ENCODE peak calls at places on chromosomes 12 and 14, in seven cellular contexts. Y is A549, N is suprapubic skin, K is ovary, H is sigmoid colon, F is HepG2, L is GM12878. X is an unnamed sample.

GRCh38 chr12:105332925-105333324 is 2.4 kb downstream of the C12orf75 start:
- DNase-seq in K (no peak), F (no peak), N (no peak), H (no peak), Y (no peak), L (no peak), X (no peak)

GRCh38 chr12:96033549-96034389 is 1.6 kb downstream of the LTA4H start:
- DNase-seq in Y (no peak), K (no peak), H (no peak), L (no peak), N (no peak), F (no peak), X (no peak)

GRCh38 chr12:123533672-123534643 is at the start of gene RILPL1:
- DNase-seq in N (peak), L (no peak), K (peak), Y (peak), F (peak), H (peak), X (peak)

GRCh38 chr12:53143355-53143754 is 37.2 kb upstream of the ZNF740 start:
- DNase-seq in K (no peak), H (no peak), F (peak), N (no peak), L (no peak), Y (no peak), X (no peak)

GRCh38 chr12:41223600-41223999 is 35.5 kb downstream of the PDZRN4 start:
- DNase-seq in Y (no peak), L (no peak), N (no peak), H (no peak), K (no peak), F (no peak), X (no peak)

GRCh38 chr12:47818701-47819543 is 781 bp downstream of the HDAC7 start:
- DNase-seq in H (peak), F (peak), L (no peak), Y (peak), N (no peak), K (peak), X (peak)

GRCh38 chr12:34394211-34395055 is 372.1 kb downstream of the ALG10 start:
- DNase-seq in Y (no peak), L (no peak), K (peak), H (peak), F (no peak), N (peak), X (peak)

GRCh38 chr14:103402700-103403099 is 17.5 kb downstream of the MARK3 start:
- DNase-seq in K (no peak), H (no peak), N (no peak), F (no peak), Y (no peak), L (no peak), X (no peak)

GRCh38 chr14:95275507-95275906 is 44.2 kb downstream of the CLMN start:
- DNase-seq in F (no peak), Y (no peak), H (no peak), N (no peak), L (no peak), K (no peak), X (no peak)

GRCh38 chr12:108759914-108760313 is 28.6 kb upstream of the CORO1C start:
- DNase-seq in N (no peak), H (no peak), L (no peak), K (no peak), Y (no peak), F (no peak), X (no peak)

GRCh38 chr14:30621354-30621953 is 665 bp upstream of the SCFD1 start:
- DNase-seq in Y (no peak), L (no peak), H (no peak), N (no peak), F (peak), K (peak), X (no peak)

GRCh38 chr12:15629108-15629507 is 160.1 kb downstream of the EPS8 start:
- DNase-seq in L (peak), N (peak), Y (peak), H (peak), F (peak), K (peak), X (peak)

GRCh38 chr12:69929125-69929524 is 104.1 kb downstream of the MYRFL start:
- DNase-seq in K (no peak), N (no peak), F (no peak), L (no peak), Y (no peak), H (no peak), X (no peak)

GRCh38 chr14:40983604-40984003 is 623.1 kb upstream of the LRFN5 start:
- DNase-seq in Y (no peak), H (no peak), N (no peak), L (no peak), F (no peak), K (no peak), X (no peak)

GRCh38 chr14:98173291-98173690 is 1098.7 kb downstream of the BCL11B start:
- DNase-seq in Y (no peak), L (no peak), K (no peak), H (no peak), F (no peak), N (no peak), X (no peak)

GRCh38 chr12:75694891-75695290 is 183.5 kb upstream of the KRR1 start:
- DNase-seq in F (no peak), H (no peak), K (no peak), L (no peak), Y (no peak), N (no peak), X (no peak)

GRCh38 chr12:120625557-120626419 is 14.6 kb upstream of the CABP1 start:
- DNase-seq in K (no peak), H (no peak), F (no peak), Y (peak), N (no peak), L (peak), X (no peak)
- H3K4me3 ChIP-seq in K (no peak), H (no peak), F (no peak), Y (peak), N (no peak), L (no peak), X (no peak)

DNA sequence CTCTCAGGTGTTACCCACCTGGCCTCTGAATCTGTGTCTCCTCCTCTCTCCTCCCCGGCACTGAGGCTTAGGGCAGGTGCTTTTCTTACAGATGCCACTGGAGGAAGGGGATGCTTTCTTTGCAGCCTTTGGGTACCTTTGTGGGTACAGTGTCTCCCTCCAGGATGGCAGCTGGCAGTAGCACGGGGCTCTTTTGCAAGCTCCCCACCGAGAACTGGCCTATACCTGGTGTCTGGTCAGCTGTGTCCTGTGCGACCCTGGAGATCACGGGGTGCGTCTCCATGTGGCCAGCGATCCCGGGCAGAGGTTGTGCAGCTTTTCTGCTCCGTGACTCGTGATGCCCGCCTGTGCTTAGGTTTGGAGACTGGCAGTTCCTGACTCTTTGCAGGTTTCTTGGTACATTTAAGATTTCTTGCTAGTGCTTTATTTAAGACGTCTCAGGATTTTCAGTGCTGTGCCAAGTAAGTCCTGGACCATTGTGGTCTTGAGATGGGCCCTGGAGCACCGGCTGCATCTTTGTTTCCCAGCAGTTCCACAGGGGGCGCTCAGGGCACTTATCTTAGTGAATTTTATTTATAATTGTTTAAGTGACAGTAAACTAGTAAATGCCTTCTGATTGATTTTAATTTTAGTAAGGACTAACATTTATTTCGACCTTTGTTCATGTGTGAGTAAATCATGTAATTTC is 68.9 kb downstream of the DDX51 start:
- DNase-seq in K (no peak), N (no peak), F (no peak), L (no peak), H (no peak), Y (no peak), X (no peak)
- TF ChIP-seq CTCF in K (no peak), N (no peak), F (peak), L (no peak), H (no peak), Y (peak), X (no peak)

DNA sequence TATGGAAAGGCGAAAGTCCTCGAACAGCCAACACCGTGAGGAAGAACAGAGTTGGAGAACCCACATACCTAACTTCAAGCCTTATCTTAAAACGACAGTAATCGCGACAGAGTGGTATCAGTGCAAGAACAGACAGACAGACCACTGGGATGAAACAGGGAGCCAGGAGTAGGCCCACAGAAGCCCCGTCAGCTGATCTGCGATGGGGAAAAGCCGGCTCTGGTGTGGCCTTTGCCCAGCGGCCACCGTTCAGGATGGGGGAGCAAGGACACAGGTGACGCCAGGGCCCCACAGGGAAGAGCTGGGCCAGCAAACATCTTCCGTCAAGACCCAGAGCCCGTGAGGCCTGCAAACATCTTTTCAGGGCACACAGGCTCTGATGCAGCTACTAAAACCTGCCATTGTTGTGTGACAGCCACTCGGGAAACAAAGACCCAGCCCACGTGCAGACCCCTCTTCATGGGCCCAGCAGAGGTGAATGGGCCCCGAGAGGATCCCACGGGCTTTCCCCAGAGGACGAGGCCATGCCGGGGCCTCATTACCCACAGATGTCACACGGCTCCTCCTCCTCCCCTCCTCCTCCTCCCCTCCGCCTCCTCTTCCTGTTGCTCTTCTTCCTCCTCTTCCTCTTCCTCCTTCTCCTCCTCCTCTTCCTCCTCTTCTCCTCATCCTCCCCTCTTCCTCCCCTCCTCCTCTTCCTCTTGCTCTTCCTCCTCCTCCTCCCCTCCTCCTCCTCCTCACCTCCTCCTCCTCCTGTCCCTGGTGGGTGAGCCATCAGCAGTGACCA is 277.7 kb downstream of the ADGRD1 start:
- DNase-seq in N (no peak), H (no peak), L (no peak), Y (no peak), F (no peak), K (no peak), X (no peak)
- TF ChIP-seq EP300 in N (no peak), H (no peak), L (no peak), Y (no peak), F (no peak), K (no peak), X (no peak)

GRCh38 chr12:27820564-27820963 is 40.5 kb upstream of the MANSC4 start:
- DNase-seq in F (no peak), K (no peak), N (no peak), H (no peak), Y (no peak), L (no peak), X (no peak)

GRCh38 chr12:27822076-27822712 is 42.2 kb upstream of the MANSC4 start:
- DNase-seq in N (no peak), L (peak), F (no peak), K (no peak), H (no peak), Y (no peak), X (no peak)

GRCh38 chr12:27824126-27824842 is 44.2 kb upstream of the MANSC4 start:
- DNase-seq in K (no peak), Y (no peak), N (no peak), F (no peak), L (peak), H (no peak), X (no peak)

GRCh38 chr12:27823038-27823437 is 43.0 kb upstream of the MANSC4 start:
- DNase-seq in N (no peak), F (no peak), K (no peak), H (no peak), L (no peak), Y (no peak), X (no peak)

GRCh38 chr12:27821259-27821973 is 41.4 kb upstream of the MANSC4 start:
- DNase-seq in F (peak), N (no peak), L (peak), Y (peak), K (peak), H (no peak), X (peak)
- H3K4me3 ChIP-seq in F (no peak), N (no peak), L (no peak), Y (no peak), K (no peak), H (no peak), X (no peak)

GRCh38 chr14:32332415-32333116 is 3.5 kb downstream of the AKAP6 start:
- DNase-seq in Y (no peak), H (no peak), N (no peak), K (no peak), L (no peak), F (no peak), X (no peak)
- TF ChIP-seq CTCF in Y (no peak), H (no peak), N (no peak), K (no peak), L (no peak), F (no peak), X (no peak)

GRCh38 chr12:51083140-51083833 is at the start of gene CSRNP2:
- DNase-seq in N (peak), H (peak), Y (peak), K (peak), F (peak), L (peak), X (peak)
- TF ChIP-seq EP300 in N (no peak), H (no peak), Y (no peak), K (no peak), F (no peak), L (no peak), X (no peak)

GRCh38 chr14:56797569-56798446 is 12.5 kb downstream of the OTX2 start:
- DNase-seq in Y (no peak), H (no peak), L (no peak), F (no peak), N (no peak), K (no peak), X (no peak)
- H3K4me3 ChIP-seq in Y (no peak), H (peak), L (no peak), F (no peak), N (peak), K (peak), X (peak)

X was measured in stomach.